ENCODE peak calls at places on chromosomes 16 and 17, in ten cellular contexts. X is choroid plexus epithelial cell; C is astrocyte of the spinal cord; G is CD4-positive, alpha-beta T cell; E is NB4; L is mucosa of descending colon; Q is B cell; Y is AG10803; N is lower lobe of right lung; W is CD8-positive, alpha-beta T cell. D is an unnamed sample.

GRCh38 chr16:11100239-11100750 is 155.7 kb downstream of the SOCS1 start:
- DNase-seq in X (peak; percentile 99), C (peak; percentile 97), G (no peak), E (peak; percentile 88), L (peak; percentile 51), Q (no peak), Y (peak; percentile 86), N (no peak), W (no peak), D (no peak)

GRCh38 chr16:88537864-88538263 is 32.3 kb upstream of the ZC3H18 start:
- DNase-seq in X (no peak), C (no peak), G (no peak), E (no peak), L (no peak), Q (no peak), Y (no peak), N (no peak), W (no peak), D (no peak)

GRCh38 chr17:40109471-40109824 is 9.1 kb upstream of the NR1D1 start:
- DNase-seq in X (no peak), C (no peak), G (no peak), E (peak; percentile 50), L (peak; percentile 58), Q (no peak), Y (no peak), N (no peak), W (no peak), D (no peak)

GRCh38 chr17:28599311-28600184 is 723 bp upstream of the SPAG5 start:
- DNase-seq in X (peak; percentile 85), C (peak; percentile 85), G (peak; percentile 63), E (peak; percentile 90), L (peak; percentile 77), Q (peak; percentile 67), Y (peak; percentile 83), N (peak; percentile 65), W (no peak), D (no peak)

GRCh38 chr17:56943505-56944125 is 17.2 kb downstream of the COIL start:
- DNase-seq in X (no peak), C (no peak), G (no peak), E (peak; percentile 57), L (no peak), Q (no peak), Y (no peak), N (no peak), W (no peak), D (no peak)

GRCh38 chr17:263773-264172 is 82.3 kb upstream of the DOC2B start:
- DNase-seq in X (no peak), C (no peak), G (no peak), E (no peak), L (no peak), Q (no peak), Y (no peak), N (peak; percentile 16), W (no peak), D (no peak)

GRCh38 chr16:15507299-15507958 is 73.0 kb downstream of the BMERB1 start:
- DNase-seq in X (peak; percentile 73), C (peak; percentile 51), G (no peak), E (peak; percentile 66), L (no peak), Q (no peak), Y (peak; percentile 85), N (no peak), W (no peak), D (no peak)

GRCh38 chr16:87806608-87807546 is 41.1 kb upstream of the KLHDC4 start:
- DNase-seq in X (peak; percentile 88), C (peak; percentile 87), G (peak; percentile 35), E (peak; percentile 94), L (peak; percentile 63), Q (peak; percentile 70), Y (peak; percentile 95), N (peak; percentile 55), W (peak; percentile 77), D (no peak)

GRCh38 chr17:48051706-48052486 is 3.7 kb downstream of the NFE2L1 start:
- DNase-seq in X (peak; percentile 98), C (peak; percentile 96), G (no peak), E (peak; percentile 19), L (peak; percentile 54), Q (no peak), Y (peak; percentile 92), N (no peak), W (no peak), D (no peak)

GRCh38 chr17:4554441-4554996 is 665 bp downstream of the MYBBP1A start:
- DNase-seq in X (no peak), C (no peak), G (no peak), E (no peak), L (no peak), Q (no peak), Y (no peak), N (peak; percentile 46), W (no peak), D (peak; percentile 18)

GRCh38 chr17:4553669-4554068 is 1.5 kb downstream of the MYBBP1A start:
- DNase-seq in X (no peak), C (no peak), G (no peak), E (no peak), L (no peak), Q (no peak), Y (no peak), N (peak; percentile 46), W (no peak), D (no peak)

GRCh38 chr17:4555863-4556646 is 871 bp upstream of the MYBBP1A start:
- DNase-seq in X (no peak), C (no peak), G (no peak), E (no peak), L (no peak), Q (no peak), Y (no peak), N (no peak), W (no peak), D (no peak)

GRCh38 chr17:4556996-4557395 is 1.8 kb upstream of the MYBBP1A start:
- DNase-seq in X (no peak), C (no peak), G (no peak), E (no peak), L (no peak), Q (no peak), Y (no peak), N (no peak), W (no peak), D (no peak)

GRCh38 chr17:4554997-4555799 is at the start of gene MYBBP1A:
- DNase-seq in X (peak; percentile 96), C (peak; percentile 92), G (peak; percentile 94), E (peak; percentile 93), L (peak; percentile 99), Q (peak; percentile 99), Y (peak; percentile 93), N (peak; percentile 99), W (peak; percentile 98), D (peak; percentile 96)
- TF ChIP-seq CTCF in X (peak; percentile 39), C (no peak), G (no peak), E (no peak), L (no peak), Q (no peak), Y (peak; percentile 43), N (peak; percentile 40), W (no peak), D (peak; percentile 19)

GRCh38 chr17:17836818-17837379 is at the start of gene SREBF1:
- DNase-seq in X (peak; percentile 65), C (peak; percentile 58), G (peak; percentile 35), E (peak; percentile 76), L (peak; percentile 74), Q (peak; percentile 89), Y (no peak), N (peak; percentile 73), W (peak; percentile 64), D (peak; percentile 60)

GRCh38 chr17:17835415-17836249 is 1.2 kb downstream of the SREBF1 start:
- DNase-seq in X (no peak), C (no peak), G (no peak), E (no peak), L (no peak), Q (no peak), Y (no peak), N (peak; percentile 39), W (no peak), D (no peak)

GRCh38 chr17:17836250-17836817 is 452 bp downstream of the SREBF1 start:
- DNase-seq in X (peak; percentile 94), C (peak; percentile 94), G (peak; percentile 94), E (peak; percentile 95), L (peak; percentile 98), Q (peak; percentile 95), Y (peak; percentile 89), N (peak; percentile 98), W (peak; percentile 97), D (peak; percentile 97)

GRCh38 chr17:17837966-17838962 is 1.5 kb upstream of the SREBF1 start:
- DNase-seq in X (no peak), C (peak; percentile 44), G (no peak), E (peak; percentile 92), L (peak; percentile 91), Q (no peak), Y (no peak), N (peak; percentile 79), W (no peak), D (no peak)

GRCh38 chr17:17837380-17837821 is 615 bp upstream of the SREBF1 start:
- DNase-seq in X (peak; percentile 80), C (peak; percentile 66), G (no peak), E (peak; percentile 58), L (peak; percentile 62), Q (no peak), Y (peak; percentile 88), N (no peak), W (no peak), D (no peak)
- TF ChIP-seq CTCF in X (no peak), C (no peak), G (no peak), E (no peak), L (no peak), Q (no peak), Y (peak; percentile 25), N (no peak), W (no peak), D (no peak)

GRCh38 chr17:72602517-72603345 is 481.9 kb downstream of the SOX9 start:
- DNase-seq in X (peak; percentile 76), C (peak; percentile 90), G (no peak), E (peak; percentile 66), L (peak; percentile 72), Q (no peak), Y (peak; percentile 67), N (peak; percentile 50), W (no peak), D (no peak)
- TF ChIP-seq CTCF in X (peak; percentile 46), C (peak; percentile 44), G (no peak), E (peak; percentile 27), L (no peak), Q (no peak), Y (peak; percentile 46), N (no peak), W (no peak), D (no peak)

GRCh38 chr16:56424404-56424765 is 960 bp downstream of the AMFR start:
- DNase-seq in X (no peak), C (no peak), G (no peak), E (peak; percentile 12), L (no peak), Q (no peak), Y (no peak), N (no peak), W (no peak), D (no peak)

GRCh38 chr16:56426585-56426984 is 1.2 kb upstream of the AMFR start:
- DNase-seq in X (no peak), C (no peak), G (no peak), E (no peak), L (no peak), Q (no peak), Y (no peak), N (no peak), W (no peak), D (no peak)

GRCh38 chr16:56424791-56425438 is 430 bp downstream of the AMFR start:
- DNase-seq in X (peak; percentile 27), C (peak; percentile 5), G (peak; percentile 33), E (peak; percentile 42), L (peak; percentile 30), Q (peak; percentile 55), Y (peak; percentile 5), N (peak; percentile 54), W (peak; percentile 58), D (peak; percentile 31)

GRCh38 chr16:56423584-56424403 is 1.6 kb downstream of the AMFR start:
- DNase-seq in X (peak; percentile 29), C (peak; percentile 10), G (no peak), E (peak; percentile 46), L (no peak), Q (peak; percentile 67), Y (no peak), N (no peak), W (no peak), D (no peak)

GRCh38 chr16:56425439-56425832 is at the start of gene AMFR:
- DNase-seq in X (peak; percentile 70), C (peak; percentile 63), G (peak; percentile 33), E (peak; percentile 89), L (peak; percentile 63), Q (peak; percentile 96), Y (peak; percentile 86), N (peak; percentile 78), W (peak; percentile 80), D (peak; percentile 60)
- TF ChIP-seq CTCF in X (no peak), C (peak; percentile 19), G (no peak), E (peak; percentile 23), L (peak; percentile 56), Q (peak; percentile 62), Y (no peak), N (peak; percentile 41), W (peak; percentile 45), D (no peak)